ENCODE peak calls at places on chromosomes 4 and X, in five cellular contexts. One of them, this sample, is unnamed.

GRCh38 chr4:123444298-123444731 is 47.7 kb downstream of the SPRY1 start:
- DNase-seq in lower leg skin: no peak
- DNase-seq in thyroid gland: no peak
- DNase-seq in IMR-90: peak; percentile 56
- DNase-seq in transverse colon: peak; percentile 55
- DNase-seq in this sample: no peak

GRCh38 chrX:20432048-20432447 is 165.3 kb upstream of the RPS6KA3 start:
- DNase-seq in thyroid gland: no peak
- DNase-seq in IMR-90: peak; percentile 59
- DNase-seq in lower leg skin: no peak
- DNase-seq in transverse colon: no peak
- DNase-seq in this sample: no peak

GRCh38 chrX:77597090-77597489 is 149.9 kb downstream of the FGF16 start:
- DNase-seq in IMR-90: peak; percentile 48
- DNase-seq in lower leg skin: no peak
- DNase-seq in thyroid gland: no peak
- DNase-seq in transverse colon: no peak
- DNase-seq in this sample: no peak

GRCh38 chr4:172986114-172986513 is 182.5 kb upstream of the GALNT7 start:
- DNase-seq in lower leg skin: no peak
- DNase-seq in transverse colon: no peak
- DNase-seq in thyroid gland: no peak
- DNase-seq in IMR-90: no peak
- DNase-seq in this sample: no peak

GRCh38 chr4:4995103-4995761 is 24.0 kb downstream of the CYTL1 start:
- DNase-seq in transverse colon: peak; percentile 66
- DNase-seq in IMR-90: peak; percentile 58
- DNase-seq in lower leg skin: peak; percentile 96
- DNase-seq in thyroid gland: peak; percentile 54
- DNase-seq in this sample: no peak

GRCh38 chrX:112642349-112642748 is 37.4 kb downstream of the LHFPL1 start:
- DNase-seq in lower leg skin: no peak
- DNase-seq in transverse colon: peak; percentile 9
- DNase-seq in IMR-90: peak; percentile 75
- DNase-seq in thyroid gland: peak; percentile 22
- DNase-seq in this sample: no peak

GRCh38 chrX:10534611-10535010 is 85.8 kb downstream of the MID1 start:
- DNase-seq in thyroid gland: no peak
- DNase-seq in IMR-90: no peak
- DNase-seq in lower leg skin: no peak
- DNase-seq in transverse colon: no peak
- DNase-seq in this sample: no peak

GRCh38 chrX:23822397-23822796 is 39.4 kb downstream of the SAT1 start:
- DNase-seq in lower leg skin: no peak
- DNase-seq in thyroid gland: no peak
- DNase-seq in IMR-90: peak; percentile 57
- DNase-seq in transverse colon: peak; percentile 35
- DNase-seq in this sample: no peak

DNA sequence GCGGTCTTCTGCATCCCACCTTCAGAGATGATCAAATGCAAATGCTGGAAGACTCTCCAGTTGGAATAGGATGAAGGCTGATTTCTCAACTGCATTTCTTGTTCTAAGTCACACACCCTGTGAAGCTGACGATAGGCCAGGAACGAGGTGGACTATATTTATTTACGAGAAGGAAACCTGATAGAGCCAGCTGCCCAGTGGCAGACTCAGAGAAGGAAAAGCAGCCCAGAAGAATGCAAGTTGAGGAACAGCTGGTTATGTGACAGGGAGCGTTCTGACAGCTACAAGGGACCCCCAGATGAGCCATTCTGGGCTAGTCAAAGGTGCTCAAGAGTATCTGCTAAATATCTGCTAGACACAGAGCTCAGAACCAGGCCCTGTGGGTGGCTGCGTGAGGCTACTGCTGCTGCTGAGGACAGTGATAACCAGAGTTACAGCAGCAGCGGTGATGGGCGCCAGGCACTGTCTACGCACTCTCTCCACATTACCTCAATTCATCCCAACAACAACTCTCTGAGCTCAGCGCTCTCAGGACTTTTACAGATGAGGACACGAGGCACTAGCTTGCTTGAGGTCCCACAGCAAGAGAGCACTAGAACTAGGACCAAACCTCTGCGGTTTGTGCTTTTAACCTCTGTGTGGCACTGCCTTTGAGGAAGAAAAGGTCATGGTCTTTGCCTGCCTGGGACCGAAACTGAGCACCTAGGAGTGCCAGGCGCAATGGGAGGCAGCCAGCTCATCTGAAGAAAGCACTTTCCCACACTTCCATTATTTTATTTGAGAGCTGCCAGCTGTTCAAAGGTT is 69.0 kb downstream of the GATB start:
- DNase-seq in thyroid gland: no peak
- DNase-seq in lower leg skin: no peak
- DNase-seq in IMR-90: peak; percentile 37
- DNase-seq in transverse colon: no peak
- DNase-seq in this sample: no peak
- TF ChIP-seq POLR2A in thyroid gland: no peak
- TF ChIP-seq POLR2A in lower leg skin: no peak
- TF ChIP-seq POLR2A in IMR-90: no peak
- TF ChIP-seq POLR2A in transverse colon: no peak
- TF ChIP-seq POLR2A in this sample: no peak

GRCh38 chr4:24477919-24478318 is 106.4 kb downstream of the DHX15 start:
- DNase-seq in IMR-90: peak; percentile 89
- DNase-seq in transverse colon: no peak
- DNase-seq in thyroid gland: peak; percentile 36
- DNase-seq in lower leg skin: no peak
- DNase-seq in this sample: no peak
- H3K4me3 ChIP-seq in IMR-90: no peak overlapping the region
- H3K4me3 ChIP-seq in transverse colon: no peak overlapping the region
- H3K4me3 ChIP-seq in thyroid gland: no peak overlapping the region
- H3K4me3 ChIP-seq in lower leg skin: no peak overlapping the region
- H3K4me3 ChIP-seq in this sample: no peak overlapping the region

GRCh38 chr4:155011163-155011825 is 197.1 kb upstream of the NPY2R start:
- DNase-seq in thyroid gland: no peak
- DNase-seq in transverse colon: no peak
- DNase-seq in lower leg skin: no peak
- DNase-seq in IMR-90: no peak
- DNase-seq in this sample: no peak
- TF ChIP-seq POLR2A in thyroid gland: no peak
- TF ChIP-seq POLR2A in transverse colon: no peak
- TF ChIP-seq POLR2A in lower leg skin: no peak
- TF ChIP-seq POLR2A in IMR-90: no peak
- TF ChIP-seq POLR2A in this sample: no peak

GRCh38 chr4:97121493-97121892 is 1021.8 kb downstream of the STPG2 start:
- DNase-seq in transverse colon: no peak
- DNase-seq in lower leg skin: no peak
- DNase-seq in IMR-90: no peak
- DNase-seq in thyroid gland: no peak
- DNase-seq in this sample: no peak

DNA sequence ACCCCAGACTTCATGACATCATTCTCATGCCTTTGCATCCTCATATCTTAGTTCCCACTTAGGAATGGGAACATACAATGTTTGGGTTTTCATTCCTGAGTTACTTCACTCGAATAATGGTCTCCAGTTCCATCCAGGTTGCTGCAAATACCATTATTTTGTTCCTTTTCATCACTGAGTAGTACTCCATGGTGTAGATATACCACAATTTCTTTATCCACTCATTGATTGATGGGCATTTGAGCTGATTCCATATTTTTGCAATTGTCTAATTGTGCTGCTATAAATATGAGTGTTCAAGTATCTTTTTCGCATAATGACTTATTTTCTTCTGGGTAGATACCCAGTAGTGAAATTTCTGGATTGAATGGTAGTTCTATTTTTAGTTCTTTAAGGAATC is 1026.8 kb downstream of the STPG2 start:
- DNase-seq in transverse colon: no peak
- DNase-seq in lower leg skin: no peak
- DNase-seq in thyroid gland: no peak
- DNase-seq in IMR-90: no peak
- DNase-seq in this sample: no peak
- H3K4me3 ChIP-seq in transverse colon: no peak overlapping the region
- H3K4me3 ChIP-seq in lower leg skin: no peak overlapping the region
- H3K4me3 ChIP-seq in thyroid gland: no peak overlapping the region
- H3K4me3 ChIP-seq in IMR-90: no peak overlapping the region
- H3K4me3 ChIP-seq in this sample: no peak overlapping the region

GRCh38 chr4:20185103-20185502 is 66.6 kb upstream of the SLIT2 start:
- DNase-seq in IMR-90: no peak
- DNase-seq in lower leg skin: no peak
- DNase-seq in transverse colon: no peak
- DNase-seq in thyroid gland: no peak
- DNase-seq in this sample: no peak
- TF ChIP-seq POLR2A in IMR-90: no peak
- TF ChIP-seq POLR2A in lower leg skin: no peak
- TF ChIP-seq POLR2A in transverse colon: no peak
- TF ChIP-seq POLR2A in thyroid gland: no peak
- TF ChIP-seq POLR2A in this sample: no peak

GRCh38 chrX:13086076-13086475 is 41.7 kb upstream of the FAM9C start:
- DNase-seq in lower leg skin: no peak
- DNase-seq in thyroid gland: no peak
- DNase-seq in IMR-90: no peak
- DNase-seq in transverse colon: no peak
- DNase-seq in this sample: no peak
- H3K4me3 ChIP-seq in lower leg skin: no peak overlapping the region
- H3K4me3 ChIP-seq in thyroid gland: no peak overlapping the region
- H3K4me3 ChIP-seq in IMR-90: no peak overlapping the region
- H3K4me3 ChIP-seq in transverse colon: no peak overlapping the region
- H3K4me3 ChIP-seq in this sample: no peak overlapping the region

GRCh38 chr4:79211490-79211889 is 114.4 kb downstream of the NAA11 start:
- DNase-seq in IMR-90: no peak
- DNase-seq in transverse colon: no peak
- DNase-seq in thyroid gland: no peak
- DNase-seq in lower leg skin: no peak
- DNase-seq in this sample: no peak
- TF ChIP-seq POLR2A in IMR-90: no peak
- TF ChIP-seq POLR2A in transverse colon: no peak
- TF ChIP-seq POLR2A in thyroid gland: no peak
- TF ChIP-seq POLR2A in lower leg skin: no peak
- TF ChIP-seq POLR2A in this sample: no peak

DNA sequence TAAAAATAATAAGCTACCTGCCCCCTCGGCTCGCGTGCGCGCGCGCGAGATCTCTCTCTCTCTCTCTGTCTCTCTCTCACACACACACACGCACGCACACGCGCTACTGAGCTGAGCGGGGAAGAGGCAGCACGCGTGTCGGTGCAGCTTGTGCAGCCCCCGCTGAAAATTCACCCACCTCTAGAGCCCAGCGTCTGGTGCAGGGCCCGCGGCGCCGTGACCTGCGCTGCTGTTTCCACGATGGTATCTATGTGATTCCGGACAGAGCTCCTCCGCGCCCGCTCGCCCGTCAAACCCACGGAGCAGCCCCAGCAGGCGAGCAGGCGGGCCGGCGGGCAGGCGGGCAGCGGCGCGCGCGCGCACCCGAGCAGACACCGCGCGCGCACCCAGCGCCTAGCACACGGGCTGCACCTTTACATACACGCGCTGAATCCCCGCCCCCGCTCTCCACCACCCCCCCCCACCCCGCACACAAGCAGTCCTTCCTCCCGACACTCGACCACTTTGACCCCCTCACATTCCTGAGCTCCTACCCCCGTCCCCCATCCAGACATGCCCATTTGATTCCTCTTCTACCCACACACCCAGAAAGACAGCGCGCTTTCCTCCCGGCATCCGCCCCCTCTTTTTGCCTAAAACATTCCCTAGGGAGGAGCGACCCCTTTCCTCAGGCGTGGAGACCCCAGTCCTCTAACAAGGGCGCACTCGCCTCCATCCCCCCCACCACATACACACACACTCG is 1.0 kb downstream of the SLITRK4 start:
- DNase-seq in IMR-90: no peak
- DNase-seq in lower leg skin: no peak
- DNase-seq in transverse colon: no peak
- DNase-seq in thyroid gland: peak; percentile 8
- DNase-seq in this sample: no peak
- H3K4me3 ChIP-seq in IMR-90: no peak overlapping the region
- H3K4me3 ChIP-seq in lower leg skin: no peak overlapping the region
- H3K4me3 ChIP-seq in transverse colon: peak overlapping the region; percentile 21
- H3K4me3 ChIP-seq in thyroid gland: peak overlapping the region; percentile 19
- H3K4me3 ChIP-seq in this sample: peak overlapping the region; percentile 61

GRCh38 chr4:78057135-78057599 is at the start of gene FRAS1:
- DNase-seq in IMR-90: no peak
- DNase-seq in lower leg skin: peak; percentile 84
- DNase-seq in thyroid gland: peak; percentile 56
- DNase-seq in transverse colon: peak; percentile 18
- DNase-seq in this sample: no peak
- TF ChIP-seq POLR2A in IMR-90: no peak
- TF ChIP-seq POLR2A in lower leg skin: no peak
- TF ChIP-seq POLR2A in thyroid gland: peak; percentile 65
- TF ChIP-seq POLR2A in transverse colon: no peak
- TF ChIP-seq POLR2A in this sample: no peak

GRCh38 chr4:145843148-145843547 is 95.5 kb downstream of the ZNF827 start:
- DNase-seq in IMR-90: peak; percentile 83
- DNase-seq in thyroid gland: no peak
- DNase-seq in lower leg skin: no peak
- DNase-seq in transverse colon: no peak
- DNase-seq in this sample: no peak
- H3K4me3 ChIP-seq in IMR-90: no peak overlapping the region
- H3K4me3 ChIP-seq in thyroid gland: no peak overlapping the region
- H3K4me3 ChIP-seq in lower leg skin: no peak overlapping the region
- H3K4me3 ChIP-seq in transverse colon: no peak overlapping the region
- H3K4me3 ChIP-seq in this sample: no peak overlapping the region

This sample was measured in esophagus squamous epithelium.